ENCODE peak calls at places on chromosomes 16 and 17, in four cellular contexts. G, V, T and C are unnamed samples. For H3K27me3, the result is how much of the 10 kb centered on the place peaks cover.

GRCh38 chr17:50258647-50259483 is 15.4 kb upstream of the TMEM92 start:
- DNase-seq in G (peak), V (no peak), T (no peak), C (no peak)

GRCh38 chr16:56861092-56861610 is 3.9 kb upstream of the SLC12A3 start:
- DNase-seq in G (no peak), V (no peak), T (peak), C (no peak)

GRCh38 chr16:70704586-70704985 is 18.7 kb upstream of the MTSS2 start:
- DNase-seq in G (no peak), V (no peak), T (no peak), C (no peak)

GRCh38 chr17:31415004-31415454 is 23.6 kb downstream of the RAB11FIP4 start:
- DNase-seq in G (no peak), V (no peak), T (peak), C (no peak)

GRCh38 chr17:68847711-68848110 is 107.5 kb downstream of the ABCA8 start:
- DNase-seq in G (no peak), V (no peak), T (no peak), C (no peak)

GRCh38 chr17:12519956-12520594 is 145.6 kb upstream of the MYOCD start:
- DNase-seq in G (no peak), V (no peak), T (no peak), C (no peak)

GRCh38 chr16:56195151-56195550 is 3.9 kb downstream of the GNAO1 start:
- DNase-seq in G (no peak), V (no peak), T (no peak), C (no peak)

GRCh38 chr17:33732116-33732515 is 439.0 kb upstream of the ASIC2 start:
- DNase-seq in G (peak), V (no peak), T (peak), C (no peak)

GRCh38 chr17:64004903-64005733 is 7.0 kb downstream of the PRR29 start:
- DNase-seq in G (no peak), V (no peak), T (no peak), C (no peak)

GRCh38 chr16:67277999-67278772 is 1.1 kb upstream of the PLEKHG4 start:
- DNase-seq in G (no peak), V (no peak), T (peak), C (no peak)

GRCh38 chr17:65783845-65784334 is 222.4 kb upstream of the AXIN2 start:
- DNase-seq in G (no peak), V (peak), T (peak), C (peak)

GRCh38 chr17:75774988-75775668 is 9.5 kb upstream of the UNK start:
- DNase-seq in G (no peak), V (no peak), T (no peak), C (no peak)

GRCh38 chr17:60106377-60107059 is 27.8 kb upstream of the HEATR6 start:
- DNase-seq in G (peak), V (no peak), T (no peak), C (no peak)

GRCh38 chr16:77943770-77944169 is 78.6 kb upstream of the CLEC3A start:
- DNase-seq in G (no peak), V (no peak), T (no peak), C (no peak)

GRCh38 chr16:2278956-2279800 is 11.3 kb upstream of the RNPS1 start:
- DNase-seq in G (no peak), V (no peak), T (no peak), C (no peak)

GRCh38 chr16:65196696-65197095 is 74.8 kb upstream of the CDH11 start:
- DNase-seq in G (no peak), V (no peak), T (no peak), C (no peak)

GRCh38 chr17:73356561-73357170 is 44.9 kb upstream of the CDC42EP4 start:
- DNase-seq in G (no peak), V (no peak), T (no peak), C (no peak)

GRCh38 chr16:88329726-88330700 is 52.7 kb upstream of the ZNF469 start:
- DNase-seq in G (no peak), V (no peak), T (no peak), C (no peak)

GRCh38 chr17:75557075-75557851 is 30.3 kb upstream of the MYO15B start:
- DNase-seq in G (peak), V (no peak), T (peak), C (no peak)

GRCh38 chr16:52496051-52496876 is 50.7 kb downstream of the TOX3 start:
- DNase-seq in G (no peak), V (no peak), T (peak), C (no peak)

GRCh38 chr17:50613596-50613995 is 21.1 kb upstream of the ABCC3 start:
- DNase-seq in G (no peak), V (no peak), T (no peak), C (no peak)

GRCh38 chr16:29662729-29663019 is 373 bp upstream of the SPN start:
- DNase-seq in G (peak), V (no peak), T (no peak), C (no peak)

GRCh38 chr16:97822-98221 is 19.8 kb downstream of the MPG start:
- DNase-seq in G (no peak), V (no peak), T (no peak), C (no peak)
- TF ChIP-seq SIN3A in G (no peak), V (no peak), T (no peak), C (no peak)

DNA sequence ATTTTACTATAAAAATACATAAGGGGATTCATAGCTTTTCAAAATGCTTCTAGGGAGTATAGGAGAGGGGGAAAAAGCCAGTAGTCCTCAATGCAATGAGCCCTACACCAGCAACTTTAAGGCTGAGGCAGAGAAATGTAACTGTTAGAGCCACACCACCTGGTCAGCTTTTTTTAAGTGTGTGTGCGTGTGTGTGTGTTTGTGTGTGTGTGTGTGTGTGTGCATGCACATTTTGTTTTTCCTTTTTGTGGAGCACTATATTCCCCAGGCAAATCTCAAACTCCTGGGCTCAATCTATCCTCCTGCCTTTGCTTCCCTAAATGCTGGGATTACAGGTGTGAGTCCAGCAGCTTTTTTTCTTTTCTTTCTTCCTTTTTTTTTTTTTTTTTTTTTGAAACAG is 2.3 kb upstream of the MEIOC start:
- DNase-seq in G (no peak), V (no peak), T (no peak), C (no peak)
- H3K27me3 ChIP-seq in G (under half), V (under half), T (under half), C (under half)

GRCh38 chr16:85486256-85486915 is 126.7 kb upstream of the GSE1 start:
- DNase-seq in G (no peak), V (no peak), T (no peak), C (no peak)
- TF ChIP-seq TCF7L2 in G (no peak), V (no peak), T (no peak), C (no peak)

GRCh38 chr17:7097940-7098339 is 16.7 kb downstream of the ASGR2 start:
- DNase-seq in G (no peak), V (no peak), T (no peak), C (no peak)

GRCh38 chr17:7094661-7095064 is 14.6 kb upstream of the CLEC10A start:
- DNase-seq in G (no peak), V (no peak), T (no peak), C (no peak)

GRCh38 chr17:7098802-7099459 is 15.7 kb downstream of the ASGR2 start:
- DNase-seq in G (no peak), V (no peak), T (no peak), C (no peak)

GRCh38 chr17:7101531-7101930 is 13.1 kb downstream of the ASGR2 start:
- DNase-seq in G (no peak), V (no peak), T (no peak), C (no peak)

DNA sequence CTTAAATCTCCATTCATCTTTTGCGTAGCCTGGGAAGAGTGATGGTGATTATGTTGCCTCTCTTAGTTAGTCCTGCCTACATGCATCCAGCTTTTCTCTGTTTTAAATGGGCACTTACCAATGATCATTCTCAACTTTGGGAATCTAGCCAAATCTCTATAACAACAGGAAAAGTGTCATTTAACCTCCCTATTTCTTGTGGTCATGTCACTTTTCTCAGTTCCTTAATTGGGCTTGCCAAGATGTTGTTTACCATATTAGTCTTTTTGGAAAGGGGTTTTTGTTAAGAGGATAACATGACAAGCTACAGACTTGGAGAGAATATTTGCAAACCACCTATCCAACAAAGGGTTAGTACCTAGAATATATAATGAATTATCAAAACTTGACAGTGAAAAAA is 15.6 kb upstream of the CLEC10A start:
- DNase-seq in G (no peak), V (no peak), T (no peak), C (no peak)
- TF ChIP-seq SIN3A in G (no peak), V (no peak), T (no peak), C (no peak)

GRCh38 chr17:48022906-48023305 is 14.7 kb downstream of the COPZ2 start:
- DNase-seq in G (no peak), V (no peak), T (no peak), C (no peak)
- H3K27me3 ChIP-seq in G (under half), V (under half), T (under half), C (under half)

DNA sequence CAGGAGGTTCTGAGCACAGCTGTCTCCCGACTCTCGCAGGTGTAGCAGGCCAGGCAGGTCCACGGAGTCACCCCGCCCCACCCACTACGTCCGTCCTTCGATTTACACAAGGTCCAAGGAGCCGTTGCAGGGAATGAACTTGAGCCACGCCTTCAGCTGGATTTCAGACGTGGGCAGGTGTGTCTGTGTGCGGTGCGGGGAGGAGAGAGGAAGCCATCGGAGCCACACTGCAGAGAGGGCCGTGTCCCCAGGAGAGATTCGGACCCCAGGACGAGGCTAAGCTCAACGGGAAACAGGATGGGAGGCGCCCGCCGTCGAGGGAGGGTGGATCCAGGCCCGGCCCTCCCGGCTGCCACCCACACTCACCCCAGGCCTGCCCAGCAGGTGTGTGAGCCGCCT is 50.3 kb downstream of the RPH3AL start:
- DNase-seq in G (no peak), V (no peak), T (no peak), C (no peak)
- TF ChIP-seq TCF7L2 in G (no peak), V (no peak), T (no peak), C (no peak)

GRCh38 chr17:38401459-38401858 is 26.8 kb upstream of the ARHGAP23 start:
- DNase-seq in G (no peak), V (no peak), T (no peak), C (no peak)
- TF ChIP-seq SIN3A in G (no peak), V (no peak), T (no peak), C (no peak)

DNA sequence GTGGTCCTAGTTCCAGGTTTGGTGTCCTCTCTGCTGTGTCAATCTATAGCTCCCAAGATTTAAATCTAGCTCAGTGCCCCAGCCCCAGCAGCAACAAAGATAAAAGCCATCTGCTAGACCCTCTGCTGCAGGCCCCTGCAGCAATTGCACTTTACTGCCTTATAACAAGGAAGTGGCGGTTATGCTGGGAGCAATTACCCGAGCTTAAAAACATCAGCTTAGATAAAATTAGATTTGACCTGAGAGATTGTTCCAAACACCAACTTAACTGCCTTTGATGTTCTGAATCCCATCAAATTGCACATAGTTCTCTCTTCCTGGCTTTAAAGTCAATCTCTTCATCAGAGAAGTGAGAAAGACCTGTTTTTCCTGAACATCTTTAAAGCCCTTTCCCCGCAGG is 62.4 kb upstream of the SHISA6 start:
- DNase-seq in G (no peak), V (no peak), T (no peak), C (no peak)
- H3K27me3 ChIP-seq in G (under half), V (under half), T (under half), C (under half)

DNA sequence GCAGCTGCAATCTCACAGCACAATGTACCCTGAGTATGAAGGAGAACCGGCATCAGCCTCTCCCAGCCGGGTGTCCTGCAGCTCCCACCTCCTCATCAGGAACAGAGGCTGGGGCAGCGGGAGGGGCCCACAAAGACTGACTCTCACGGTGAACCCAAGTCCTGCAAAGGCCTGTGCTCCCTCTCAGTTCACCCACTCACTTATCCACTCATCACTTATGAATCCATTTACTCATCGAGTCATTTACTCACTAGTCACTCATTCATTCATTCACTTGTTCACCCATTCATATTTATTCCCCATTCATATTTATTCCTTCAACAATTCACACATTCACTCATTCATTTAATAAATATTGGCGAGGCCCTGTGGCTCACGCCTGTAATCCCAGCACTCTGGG is 11.5 kb downstream of the ZNF423 start:
- DNase-seq in G (no peak), V (no peak), T (no peak), C (no peak)
- TF ChIP-seq TCF7L2 in G (no peak), V (no peak), T (no peak), C (no peak)